ENCODE peak calls at places on chromosome 15, in seven cellular contexts. One of them, this sample, is unnamed.
A peak's percentile ranks its signal among the peaks of the same experiment; 100 is the strongest.

GRCh38 chr15:74170083-74170844 is 3.2 kb upstream of the ISLR start:
- DNase-seq in SJSA1: no peak
- DNase-seq in cardiac septum: no peak
- DNase-seq in HEK293T: no peak
- DNase-seq in dorsolateral prefrontal cortex: no peak
- DNase-seq in RPMI8226: no peak
- DNase-seq in H1: no peak
- DNase-seq in this sample: no peak

GRCh38 chr15:62453356-62453755 is 288.3 kb upstream of the C2CD4B start:
- DNase-seq in cardiac septum: no peak
- DNase-seq in SJSA1: peak; percentile 18
- DNase-seq in HEK293T: no peak
- DNase-seq in H1: no peak
- DNase-seq in dorsolateral prefrontal cortex: no peak
- DNase-seq in RPMI8226: peak; percentile 93
- DNase-seq in this sample: no peak

GRCh38 chr15:100875976-100876375 is 3.7 kb upstream of the ALDH1A3 start:
- DNase-seq in H1: no peak
- DNase-seq in SJSA1: no peak
- DNase-seq in RPMI8226: no peak
- DNase-seq in dorsolateral prefrontal cortex: no peak
- DNase-seq in HEK293T: no peak
- DNase-seq in cardiac septum: no peak
- DNase-seq in this sample: no peak

GRCh38 chr15:80721476-80721875 is 26.4 kb downstream of the ABHD17C start:
- DNase-seq in HEK293T: no peak
- DNase-seq in RPMI8226: no peak
- DNase-seq in SJSA1: no peak
- DNase-seq in cardiac septum: no peak
- DNase-seq in dorsolateral prefrontal cortex: no peak
- DNase-seq in H1: no peak
- DNase-seq in this sample: no peak

GRCh38 chr15:42035362-42035761 is 14.5 kb upstream of the PLA2G4E start:
- DNase-seq in cardiac septum: peak; percentile 55
- DNase-seq in dorsolateral prefrontal cortex: no peak
- DNase-seq in SJSA1: no peak
- DNase-seq in HEK293T: no peak
- DNase-seq in RPMI8226: peak; percentile 23
- DNase-seq in H1: no peak
- DNase-seq in this sample: no peak

GRCh38 chr15:24878153-24878552 is 76.6 kb upstream of the SNRPN start:
- DNase-seq in RPMI8226: no peak
- DNase-seq in dorsolateral prefrontal cortex: peak; percentile 50
- DNase-seq in SJSA1: no peak
- DNase-seq in HEK293T: no peak
- DNase-seq in cardiac septum: peak; percentile 78
- DNase-seq in H1: no peak
- DNase-seq in this sample: peak; percentile 28

GRCh38 chr15:84811151-84811550 is 6.0 kb upstream of the ALPK3 start:
- DNase-seq in SJSA1: no peak
- DNase-seq in H1: no peak
- DNase-seq in cardiac septum: no peak
- DNase-seq in RPMI8226: no peak
- DNase-seq in HEK293T: no peak
- DNase-seq in dorsolateral prefrontal cortex: no peak
- DNase-seq in this sample: no peak

GRCh38 chr15:51281368-51281967 is 56.9 kb downstream of the CYP19A1 start:
- DNase-seq in HEK293T: peak; percentile 52
- DNase-seq in H1: peak; percentile 79
- DNase-seq in RPMI8226: peak; percentile 63
- DNase-seq in cardiac septum: peak; percentile 78
- DNase-seq in dorsolateral prefrontal cortex: peak; percentile 74
- DNase-seq in SJSA1: peak; percentile 53
- DNase-seq in this sample: peak; percentile 63

GRCh38 chr15:74889390-74889881 is 406 bp upstream of the MPI start:
- DNase-seq in cardiac septum: no peak
- DNase-seq in H1: peak; percentile 54
- DNase-seq in RPMI8226: no peak
- DNase-seq in HEK293T: peak; percentile 62
- DNase-seq in dorsolateral prefrontal cortex: peak; percentile 54
- DNase-seq in SJSA1: no peak
- DNase-seq in this sample: peak; percentile 21

GRCh38 chr15:100043069-100043641 is 298.6 kb downstream of the ADAMTS17 start:
- DNase-seq in RPMI8226: no peak
- DNase-seq in dorsolateral prefrontal cortex: no peak
- DNase-seq in SJSA1: peak; percentile 86
- DNase-seq in cardiac septum: no peak
- DNase-seq in HEK293T: no peak
- DNase-seq in H1: no peak
- DNase-seq in this sample: no peak

GRCh38 chr15:62706361-62706760 is 336.2 kb upstream of the TPM1 start:
- DNase-seq in RPMI8226: no peak
- DNase-seq in SJSA1: peak; percentile 9
- DNase-seq in HEK293T: no peak
- DNase-seq in H1: no peak
- DNase-seq in cardiac septum: no peak
- DNase-seq in dorsolateral prefrontal cortex: no peak
- DNase-seq in this sample: no peak

GRCh38 chr15:74270854-74271520 is 34.9 kb downstream of the CCDC33 start:
- DNase-seq in H1: no peak
- DNase-seq in HEK293T: no peak
- DNase-seq in cardiac septum: no peak
- DNase-seq in dorsolateral prefrontal cortex: no peak
- DNase-seq in RPMI8226: no peak
- DNase-seq in SJSA1: no peak
- DNase-seq in this sample: no peak

GRCh38 chr15:91077029-91077428 is 23.0 kb upstream of the SV2B start:
- DNase-seq in RPMI8226: no peak
- DNase-seq in H1: no peak
- DNase-seq in cardiac septum: no peak
- DNase-seq in dorsolateral prefrontal cortex: no peak
- DNase-seq in HEK293T: no peak
- DNase-seq in SJSA1: no peak
- DNase-seq in this sample: no peak

GRCh38 chr15:42731461-42731860 is 5.5 kb downstream of the CDAN1 start:
- DNase-seq in RPMI8226: no peak
- DNase-seq in H1: no peak
- DNase-seq in HEK293T: no peak
- DNase-seq in dorsolateral prefrontal cortex: no peak
- DNase-seq in cardiac septum: peak; percentile 39
- DNase-seq in SJSA1: no peak
- DNase-seq in this sample: no peak

This sample was measured in amygdala.